ENCODE peak calls at places on chromosomes 3 and 15, in six cellular contexts. T, Q, X, Z, L and P are unnamed samples.

GRCh38 chr3:28467414-28467813 is 118.8 kb upstream of the AZI2 start:
- DNase-seq in T (no peak), Q (no peak), X (no peak), Z (no peak), L (no peak), P (no peak)

GRCh38 chr3:191624299-191624698 is 163.3 kb downstream of the PYDC2 start:
- DNase-seq in T (no peak), Q (no peak), X (no peak), Z (no peak), L (no peak), P (no peak)

GRCh38 chr15:66858423-66859207 is 156.6 kb downstream of the SMAD6 start:
- DNase-seq in T (no peak), Q (no peak), X (peak), Z (no peak), L (no peak), P (no peak)

GRCh38 chr15:57694264-57694663 is 12.2 kb upstream of the POLR2M start:
- DNase-seq in T (no peak), Q (no peak), X (peak), Z (no peak), L (no peak), P (no peak)

GRCh38 chr15:25869696-25870095 is 6.6 kb upstream of the ATP10A start:
- DNase-seq in T (no peak), Q (no peak), X (no peak), Z (no peak), L (no peak), P (no peak)

GRCh38 chr15:58264068-58264971 is 126.1 kb downstream of the AQP9 start:
- DNase-seq in T (no peak), Q (no peak), X (no peak), Z (no peak), L (no peak), P (no peak)

GRCh38 chr3:193863657-193864323 is 270.8 kb downstream of the OPA1 start:
- DNase-seq in T (no peak), Q (no peak), X (peak), Z (no peak), L (no peak), P (no peak)

GRCh38 chr15:38624248-38625214 is 59.9 kb upstream of the RASGRP1 start:
- DNase-seq in T (no peak), Q (no peak), X (peak), Z (no peak), L (no peak), P (no peak)

GRCh38 chr3:113165841-113166240 is 45.5 kb upstream of the BOC start:
- DNase-seq in T (no peak), Q (no peak), X (peak), Z (no peak), L (no peak), P (no peak)

GRCh38 chr3:59248976-59249375 is 199.2 kb upstream of the CFAP20DC start:
- DNase-seq in T (no peak), Q (no peak), X (no peak), Z (no peak), L (no peak), P (no peak)

GRCh38 chr3:184659797-184660301 is 52.0 kb downstream of the MAGEF1 start:
- DNase-seq in T (peak), Q (no peak), X (peak), Z (no peak), L (peak), P (no peak)

GRCh38 chr15:41944313-41944940 is 27.9 kb downstream of the EHD4 start:
- DNase-seq in T (peak), Q (no peak), X (peak), Z (no peak), L (no peak), P (no peak)

GRCh38 chr3:188468672-188469071 is 314.7 kb downstream of the LPP start:
- DNase-seq in T (peak), Q (no peak), X (peak), Z (no peak), L (no peak), P (no peak)

GRCh38 chr3:40191850-40192448 is 117.6 kb upstream of the EIF1B start:
- DNase-seq in T (peak), Q (no peak), X (peak), Z (peak), L (peak), P (peak)

GRCh38 chr3:117709108-117709507 is 999.5 kb downstream of the TUSC7 start:
- DNase-seq in T (no peak), Q (no peak), X (no peak), Z (no peak), L (no peak), P (no peak)

GRCh38 chr3:138263104-138263503 is 66.5 kb downstream of the NME9 start:
- DNase-seq in T (no peak), Q (no peak), X (peak), Z (no peak), L (no peak), P (no peak)

GRCh38 chr3:140523600-140523999 is 154.3 kb upstream of the TRIM42 start:
- DNase-seq in T (no peak), Q (no peak), X (no peak), Z (no peak), L (no peak), P (no peak)

GRCh38 chr3:102182162-102182561 is 252.7 kb upstream of the ZPLD1 start:
- DNase-seq in T (no peak), Q (no peak), X (peak), Z (no peak), L (no peak), P (no peak)

GRCh38 chr3:128945878-128946175 is 48.0 kb downstream of the CFAP92 start:
- DNase-seq in T (no peak), Q (no peak), X (no peak), Z (no peak), L (no peak), P (no peak)

GRCh38 chr15:89780601-89781000 is 4.5 kb downstream of the MESP2 start:
- DNase-seq in T (no peak), Q (no peak), X (no peak), Z (no peak), L (no peak), P (no peak)

GRCh38 chr3:69869643-69870042 is 129.9 kb upstream of the SAMMSON start:
- DNase-seq in T (no peak), Q (no peak), X (no peak), Z (no peak), L (no peak), P (no peak)

GRCh38 chr3:17605934-17606333 is 136.5 kb downstream of the TBC1D5 start:
- DNase-seq in T (no peak), Q (no peak), X (no peak), Z (no peak), L (no peak), P (no peak)

GRCh38 chr15:40097968-40098476 is 10.7 kb downstream of the BMF start:
- DNase-seq in T (peak), Q (no peak), X (peak), Z (no peak), L (no peak), P (no peak)

GRCh38 chr3:188947983-188948657 is 223.7 kb upstream of the TPRG1 start:
- DNase-seq in T (peak), Q (peak), X (peak), Z (no peak), L (peak), P (peak)

GRCh38 chr15:38558714-38559059 is 5.9 kb downstream of the RASGRP1 start:
- DNase-seq in T (no peak), Q (no peak), X (peak), Z (no peak), L (no peak), P (no peak)

GRCh38 chr3:133934073-133934970 is 38.6 kb upstream of the RAB6B start:
- DNase-seq in T (no peak), Q (no peak), X (no peak), Z (no peak), L (no peak), P (no peak)

GRCh38 chr15:41554401-41554800 is 4.6 kb upstream of the TYRO3 start:
- DNase-seq in T (no peak), Q (no peak), X (no peak), Z (no peak), L (no peak), P (no peak)

GRCh38 chr3:106130384-106131084 is 261.7 kb upstream of the CBLB start:
- DNase-seq in T (no peak), Q (no peak), X (peak), Z (no peak), L (no peak), P (no peak)

GRCh38 chr3:129162729-129163579 is 2.1 kb upstream of the ISY1 start:
- DNase-seq in T (no peak), Q (no peak), X (no peak), Z (no peak), L (no peak), P (no peak)

GRCh38 chr3:12188681-12189287 is 30.1 kb upstream of the TIMP4 start:
- DNase-seq in T (no peak), Q (no peak), X (no peak), Z (no peak), L (no peak), P (no peak)

GRCh38 chr15:25065876-25066275 is 111.1 kb downstream of the SNRPN start:
- DNase-seq in T (no peak), Q (no peak), X (no peak), Z (no peak), L (no peak), P (no peak)

GRCh38 chr15:41821831-41822230 is 6.1 kb upstream of the JMJD7 start:
- DNase-seq in T (no peak), Q (no peak), X (no peak), Z (peak), L (no peak), P (no peak)

GRCh38 chr15:71431345-71432336 is 316.4 kb downstream of the THSD4 start:
- DNase-seq in T (no peak), Q (no peak), X (no peak), Z (no peak), L (no peak), P (no peak)

GRCh38 chr3:50427255-50427654 is 67.9 kb upstream of the TMEM115 start:
- DNase-seq in T (no peak), Q (no peak), X (no peak), Z (no peak), L (no peak), P (no peak)

GRCh38 chr3:160756907-160757623 is 1.0 kb downstream of the PPM1L start:
- DNase-seq in T (peak), Q (no peak), X (no peak), Z (no peak), L (peak), P (no peak)

GRCh38 chr15:56832125-56832524 is 86.3 kb upstream of the TCF12 start:
- DNase-seq in T (peak), Q (peak), X (peak), Z (no peak), L (no peak), P (no peak)

GRCh38 chr3:16601539-16602005 is 3.7 kb downstream of the DAZL start:
- DNase-seq in T (no peak), Q (no peak), X (no peak), Z (no peak), L (no peak), P (no peak)

GRCh38 chr3:16604887-16605602 is at the start of gene DAZL:
- DNase-seq in T (no peak), Q (no peak), X (no peak), Z (no peak), L (no peak), P (no peak)

GRCh38 chr3:16604433-16604832 is 790 bp downstream of the DAZL start:
- DNase-seq in T (no peak), Q (no peak), X (no peak), Z (no peak), L (peak), P (no peak)

GRCh38 chr3:16599694-16600093 is 5.5 kb downstream of the DAZL start:
- DNase-seq in T (no peak), Q (no peak), X (no peak), Z (no peak), L (no peak), P (no peak)

DNA sequence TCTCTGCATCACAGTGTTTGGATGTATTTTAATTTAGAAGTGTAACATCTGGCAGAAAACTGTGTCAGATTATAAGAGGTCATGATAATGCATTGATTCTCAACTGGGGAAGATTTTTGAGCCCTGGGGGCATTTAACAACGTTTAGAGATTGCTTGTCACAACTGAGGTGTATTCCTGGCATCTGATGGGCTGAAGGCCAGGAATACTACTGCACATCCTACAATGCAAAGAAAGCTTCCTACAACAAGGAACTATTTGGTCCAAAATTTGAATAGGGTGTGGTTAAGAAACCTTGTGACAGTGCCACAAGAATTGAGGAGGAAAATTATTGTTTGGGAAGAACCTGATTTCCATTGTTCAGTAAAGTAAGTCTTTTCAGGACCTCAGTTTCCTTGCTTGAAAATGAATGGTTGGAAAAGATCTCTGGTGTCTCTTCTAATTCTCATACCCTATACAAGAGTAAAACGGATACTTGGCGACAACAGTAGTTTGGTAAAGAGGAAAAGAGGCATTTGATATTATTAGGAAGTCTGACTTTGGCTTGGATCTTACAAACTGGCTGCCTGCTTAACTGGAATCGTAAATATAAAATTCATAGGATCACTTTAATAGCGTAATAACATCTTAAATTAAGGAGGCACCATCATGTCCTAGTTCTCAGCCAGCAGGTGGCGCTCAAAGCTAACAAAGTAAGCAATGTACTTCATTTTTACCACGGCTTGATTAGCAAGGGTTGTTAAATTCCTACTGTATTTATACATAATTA is 4.3 kb downstream of the DAZL start:
- DNase-seq in T (peak), Q (peak), X (peak), Z (peak), L (peak), P (no peak)
- TF ChIP-seq CTCF in T (peak), Q (peak), X (peak), Z (peak), L (peak), P (peak)

GRCh38 chr3:13282528-13282985 is 137.6 kb downstream of the NUP210 start:
- DNase-seq in T (no peak), Q (no peak), X (no peak), Z (no peak), L (peak), P (no peak)

GRCh38 chr3:13281657-13282527 is 138.2 kb downstream of the NUP210 start:
- DNase-seq in T (peak), Q (no peak), X (no peak), Z (no peak), L (peak), P (peak)

GRCh38 chr3:13283877-13284264 is 136.3 kb downstream of the NUP210 start:
- DNase-seq in T (no peak), Q (no peak), X (no peak), Z (no peak), L (no peak), P (no peak)

GRCh38 chr3:13285007-13285567 is 135.0 kb downstream of the NUP210 start:
- DNase-seq in T (no peak), Q (no peak), X (no peak), Z (no peak), L (no peak), P (no peak)

GRCh38 chr3:13282986-13283876 is 136.9 kb downstream of the NUP210 start:
- DNase-seq in T (no peak), Q (no peak), X (no peak), Z (no peak), L (peak), P (no peak)
- TF ChIP-seq CTCF in T (peak), Q (no peak), X (no peak), Z (no peak), L (no peak), P (peak)

GRCh38 chr3:122952509-122952908 is 75.1 kb downstream of the SEMA5B start:
- DNase-seq in T (no peak), Q (no peak), X (peak), Z (no peak), L (peak), P (no peak)
- TF ChIP-seq CTCF in T (no peak), Q (no peak), X (no peak), Z (no peak), L (no peak), P (no peak)

GRCh38 chr3:197331131-197331530 is 32.7 kb upstream of the DLG1 start:
- DNase-seq in T (no peak), Q (no peak), X (peak), Z (no peak), L (no peak), P (no peak)
- TF ChIP-seq CTCF in T (no peak), Q (no peak), X (peak), Z (no peak), L (no peak), P (peak)

GRCh38 chr3:142828703-142829304 is 60.1 kb downstream of the PCOLCE2 start:
- DNase-seq in T (peak), Q (peak), X (peak), Z (peak), L (peak), P (peak)
- TF ChIP-seq CTCF in T (peak), Q (peak), X (peak), Z (peak), L (peak), P (peak)

GRCh38 chr15:65598468-65598867 is 12.5 kb downstream of the INTS14 start:
- DNase-seq in T (no peak), Q (no peak), X (no peak), Z (no peak), L (no peak), P (no peak)
- TF ChIP-seq CTCF in T (no peak), Q (no peak), X (no peak), Z (no peak), L (no peak), P (no peak)

DNA sequence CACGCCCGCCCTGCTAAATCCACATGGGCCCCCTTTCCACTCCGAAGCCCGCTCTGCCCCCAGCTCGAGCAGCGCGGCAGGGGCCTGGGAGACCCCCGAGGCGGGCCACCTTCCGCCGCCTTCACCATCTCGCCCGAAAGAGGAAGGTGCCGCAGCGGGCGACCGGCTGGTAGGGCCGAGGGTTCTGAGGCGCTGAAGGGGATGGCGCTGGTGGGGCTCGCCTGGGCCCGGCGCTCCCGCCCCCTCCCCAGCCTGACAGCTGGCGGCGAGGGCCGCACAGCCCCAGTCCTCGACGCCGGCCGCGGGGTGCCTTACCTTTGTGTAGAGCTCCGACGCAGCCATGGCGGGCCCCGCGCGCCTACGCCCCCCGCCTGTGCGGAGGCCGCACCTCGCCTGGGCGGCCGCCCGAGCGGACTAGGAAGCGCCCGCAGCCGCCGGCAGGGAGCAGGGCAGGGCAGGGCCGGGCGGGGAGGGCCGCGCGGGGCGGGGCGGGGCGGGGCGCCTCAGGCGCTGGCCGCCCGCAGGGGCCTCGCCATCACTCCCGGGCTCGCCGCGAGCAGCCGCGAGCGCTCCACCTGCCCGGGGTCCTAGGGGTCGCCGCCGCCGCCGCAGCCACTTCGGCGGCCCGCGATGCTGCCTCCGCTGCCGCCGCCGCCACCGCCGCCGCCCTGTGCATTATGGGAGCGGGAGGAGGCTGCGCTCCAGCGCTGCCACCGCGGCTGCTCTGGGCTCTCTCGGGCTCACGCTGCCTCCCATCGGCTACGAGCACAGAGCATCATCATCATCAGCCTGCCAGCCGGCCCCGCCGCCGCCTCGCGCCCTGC is at the start of gene MYO5A:
- DNase-seq in T (peak), Q (peak), X (peak), Z (peak), L (peak), P (peak)
- TF ChIP-seq CTCF in T (peak), Q (no peak), X (no peak), Z (no peak), L (no peak), P (peak)

GRCh38 chr3:4976109-4976508 is 3.1 kb upstream of the BHLHE40 start:
- DNase-seq in T (peak), Q (no peak), X (peak), Z (no peak), L (peak), P (peak)
- TF ChIP-seq CTCF in T (peak), Q (peak), X (peak), Z (no peak), L (peak), P (peak)